ENCODE peak calls at places on chromosome 4, in four cellular contexts. G is neural crest cell, S is D341Med, E is NCI-H2081. N is an unnamed sample.

GRCh38 chr4:74114234-74114633 is 15.2 kb upstream of the CXCL2 start:
- DNase-seq in G (no peak), S (no peak), E (no peak), N (no peak)

GRCh38 chr4:125181804-125182203 is 133.0 kb upstream of the FAT4 start:
- DNase-seq in G (no peak), S (no peak), E (no peak), N (no peak)

GRCh38 chr4:165347647-165348569 is 20.4 kb downstream of the MSMO1 start:
- DNase-seq in G (no peak), S (no peak), E (no peak), N (no peak)

GRCh38 chr4:152968806-152969394 is 32.8 kb downstream of the FHDC1 start:
- DNase-seq in G (no peak), S (no peak), E (no peak), N (no peak)

GRCh38 chr4:106986486-106986885 is 49.6 kb downstream of the DKK2 start:
- DNase-seq in G (no peak), S (no peak), E (peak; percentile 66), N (no peak)

GRCh38 chr4:74006009-74006476 is 7.6 kb upstream of the CXCL5 start:
- DNase-seq in G (no peak), S (no peak), E (no peak), N (no peak)

GRCh38 chr4:147793973-147794690 is 62.2 kb downstream of the ARHGAP10 start:
- DNase-seq in G (no peak), S (no peak), E (no peak), N (no peak)

GRCh38 chr4:166460769-166461550 is 587.9 kb downstream of the TLL1 start:
- DNase-seq in G (no peak), S (no peak), E (no peak), N (no peak)

GRCh38 chr4:33421887-33422286 is 2701.7 kb downstream of the PCDH7 start:
- DNase-seq in G (no peak), S (no peak), E (no peak), N (no peak)

GRCh38 chr4:47071863-47072441 is 40.6 kb downstream of the GABRB1 start:
- DNase-seq in G (no peak), S (no peak), E (no peak), N (no peak)

GRCh38 chr4:7672601-7673000 is 237.9 kb upstream of the PSAPL1 start:
- DNase-seq in G (no peak), S (no peak), E (no peak), N (no peak)